ENCODE peak calls at places on chromosomes 6 and 20, in eight cellular contexts. H is GDM1; M is RPMI7951; A is stromal cell of bone marrow; Q is naive B cell; N is Kasumi-1; R is CD4-positive, CD25-positive, alpha-beta regulatory T cell; C is AG08396. F is an unnamed sample.
A peak's percentile ranks its signal among the peaks of the same experiment; 100 is the strongest.

GRCh38 chr20:9617940-9618339 is 103.5 kb downstream of the LAMP5 start:
- DNase-seq in H (no peak), M (peak; percentile 76), A (no peak), Q (no peak), N (peak; percentile 28), R (no peak), C (peak; percentile 20), F (no peak)

GRCh38 chr6:113496157-113496556 is 361.0 kb upstream of the MARCKS start:
- DNase-seq in H (no peak), M (no peak), A (no peak), Q (no peak), N (no peak), R (no peak), C (no peak), F (no peak)

GRCh38 chr6:92485487-92485886 is 933.9 kb downstream of the EPHA7 start:
- DNase-seq in H (no peak), M (no peak), A (no peak), Q (no peak), N (no peak), R (no peak), C (no peak), F (no peak)

GRCh38 chr6:152170702-152171667 is 363.5 kb downstream of the ESR1 start:
- DNase-seq in H (no peak), M (no peak), A (no peak), Q (no peak), N (no peak), R (peak; percentile 90), C (no peak), F (no peak)

GRCh38 chr20:23268792-23269354 is 81.7 kb upstream of the NXT1 start:
- DNase-seq in H (no peak), M (peak; percentile 25), A (no peak), Q (no peak), N (no peak), R (no peak), C (no peak), F (no peak)

GRCh38 chr6:9195322-9195721 is 760.0 kb upstream of the SLC35B3 start:
- DNase-seq in H (no peak), M (no peak), A (no peak), Q (no peak), N (no peak), R (no peak), C (no peak), F (no peak)

GRCh38 chr6:67219336-67219735 is 1415.7 kb upstream of the ADGRB3 start:
- DNase-seq in H (no peak), M (no peak), A (no peak), Q (no peak), N (no peak), R (no peak), C (no peak), F (no peak)

GRCh38 chr20:5908981-5909380 is 41.4 kb downstream of the TRMT6 start:
- DNase-seq in H (no peak), M (peak; percentile 20), A (no peak), Q (no peak), N (no peak), R (no peak), C (no peak), F (no peak)

GRCh38 chr20:62409935-62410741 is 3.1 kb upstream of the CABLES2 start:
- DNase-seq in H (no peak), M (peak; percentile 48), A (no peak), Q (peak; percentile 44), N (peak; percentile 36), R (peak; percentile 28), C (peak; percentile 51), F (no peak)

GRCh38 chr6:21441386-21441785 is 152.2 kb upstream of the SOX4 start:
- DNase-seq in H (no peak), M (peak; percentile 5), A (no peak), Q (no peak), N (peak; percentile 34), R (peak; percentile 8), C (no peak), F (no peak)

GRCh38 chr20:31716351-31716750 is 6.3 kb downstream of the BCL2L1 start:
- DNase-seq in H (no peak), M (no peak), A (no peak), Q (no peak), N (no peak), R (no peak), C (no peak), F (no peak)

GRCh38 chr20:64146301-64146935 is 17.8 kb upstream of the MYT1 start:
- DNase-seq in H (no peak), M (no peak), A (no peak), Q (no peak), N (no peak), R (no peak), C (no peak), F (no peak)

GRCh38 chr20:25146976-25147375 is 48.5 kb upstream of the ENTPD6 start:
- DNase-seq in H (no peak), M (no peak), A (no peak), Q (no peak), N (no peak), R (no peak), C (no peak), F (no peak)

GRCh38 chr6:42821846-42822245 is 40.0 kb downstream of the BICRAL start:
- DNase-seq in H (no peak), M (no peak), A (no peak), Q (no peak), N (no peak), R (no peak), C (peak; percentile 18), F (no peak)

GRCh38 chr6:167695831-167696230 is 130.9 kb upstream of the AFDN start:
- DNase-seq in H (no peak), M (no peak), A (no peak), Q (no peak), N (no peak), R (no peak), C (no peak), F (no peak)

GRCh38 chr20:62704341-62704948 is 4.2 kb upstream of the NTSR1 start:
- DNase-seq in H (no peak), M (peak; percentile 100), A (peak; percentile 85), Q (no peak), N (peak; percentile 33), R (no peak), C (peak; percentile 90), F (peak; percentile 95)

GRCh38 chr6:46207174-46207573 is 36.4 kb upstream of the ENPP5 start:
- DNase-seq in H (no peak), M (no peak), A (no peak), Q (no peak), N (no peak), R (no peak), C (no peak), F (no peak)

GRCh38 chr6:36075656-36076055 is 48.0 kb downstream of the MAPK14 start:
- DNase-seq in H (no peak), M (no peak), A (no peak), Q (peak; percentile 17), N (peak; percentile 9), R (peak; percentile 40), C (no peak), F (no peak)

GRCh38 chr20:25053207-25054132 is 4.5 kb downstream of the ACSS1 start:
- DNase-seq in H (peak; percentile 34), M (peak; percentile 35), A (peak; percentile 35), Q (no peak), N (peak; percentile 84), R (no peak), C (no peak), F (no peak)

GRCh38 chr20:62702886-62703852 is 5.5 kb upstream of the NTSR1 start:
- DNase-seq in H (peak; percentile 40), M (peak; percentile 99), A (peak; percentile 82), Q (no peak), N (peak; percentile 39), R (peak; percentile 55), C (peak; percentile 92), F (peak; percentile 68)

GRCh38 chr20:63884506-63885263 is 10.2 kb upstream of the DNAJC5 start:
- DNase-seq in H (no peak), M (peak; percentile 57), A (no peak), Q (no peak), N (no peak), R (no peak), C (no peak), F (no peak)

GRCh38 chr6:161618816-161619454 is 345.1 kb upstream of the AGPAT4 start:
- DNase-seq in H (no peak), M (peak; percentile 82), A (peak; percentile 59), Q (no peak), N (peak; percentile 20), R (peak; percentile 2), C (peak; percentile 13), F (no peak)

GRCh38 chr6:39451831-39452230 is 129.3 kb upstream of the KCNK16 start:
- DNase-seq in H (no peak), M (no peak), A (no peak), Q (no peak), N (no peak), R (peak; percentile 4), C (no peak), F (peak; percentile 25)

GRCh38 chr20:37282558-37282957 is 6.9 kb upstream of the MANBAL start:
- DNase-seq in H (no peak), M (peak; percentile 61), A (peak; percentile 72), Q (no peak), N (no peak), R (no peak), C (peak; percentile 68), F (no peak)

GRCh38 chr6:153085239-153085638 is 45.8 kb downstream of the RGS17 start:
- DNase-seq in H (no peak), M (peak; percentile 41), A (no peak), Q (no peak), N (no peak), R (no peak), C (no peak), F (no peak)

GRCh38 chr6:146367061-146367460 is 176.6 kb upstream of the RAB32 start:
- DNase-seq in H (no peak), M (no peak), A (no peak), Q (no peak), N (no peak), R (no peak), C (no peak), F (no peak)

GRCh38 chr6:51866867-51867266 is 220.5 kb downstream of the PKHD1 start:
- DNase-seq in H (no peak), M (no peak), A (no peak), Q (no peak), N (no peak), R (no peak), C (no peak), F (no peak)

GRCh38 chr20:35302421-35303335 is 10.5 kb upstream of the FAM83C start:
- DNase-seq in H (no peak), M (no peak), A (no peak), Q (no peak), N (no peak), R (peak; percentile 28), C (no peak), F (no peak)

GRCh38 chr20:59010995-59011873 is 4.2 kb upstream of the CTSZ start:
- DNase-seq in H (no peak), M (peak; percentile 99), A (peak; percentile 82), Q (no peak), N (no peak), R (peak; percentile 82), C (peak; percentile 85), F (no peak)

GRCh38 chr6:46985943-46986342 is 56.2 kb downstream of the ADGRF1 start:
- DNase-seq in H (no peak), M (peak; percentile 76), A (peak; percentile 15), Q (no peak), N (no peak), R (no peak), C (no peak), F (no peak)

GRCh38 chr6:70145178-70145577 is 157.7 kb downstream of the COL9A1 start:
- DNase-seq in H (no peak), M (no peak), A (no peak), Q (no peak), N (no peak), R (no peak), C (no peak), F (no peak)

GRCh38 chr20:34069341-34070078 is 42.5 kb downstream of the EIF2S2 start:
- DNase-seq in H (peak; percentile 35), M (peak; percentile 80), A (peak; percentile 70), Q (peak; percentile 42), N (peak; percentile 69), R (peak; percentile 66), C (peak; percentile 77), F (no peak)

GRCh38 chr20:45993197-45993951 is 15.3 kb upstream of the MMP9 start:
- DNase-seq in H (peak; percentile 18), M (peak; percentile 91), A (no peak), Q (no peak), N (no peak), R (peak; percentile 29), C (no peak), F (peak; percentile 83)

GRCh38 chr6:35218021-35218420 is 4.3 kb downstream of the SCUBE3 start:
- DNase-seq in H (no peak), M (no peak), A (no peak), Q (no peak), N (peak; percentile 27), R (no peak), C (no peak), F (no peak)

F was measured in keratinocyte.